ENCODE peak calls at places on chromosome 4, in ten cellular contexts. One of them, this sample, is unnamed.

GRCh38 chr4:82761249-82761648 is 37.3 kb downstream of the SCD5 start:
- DNase-seq in COLO829: no peak
- DNase-seq in T1000: no peak
- DNase-seq in CD8-positive, alpha-beta T cell: no peak
- DNase-seq in DMS153: no peak
- DNase-seq in MM.1S: no peak
- DNase-seq in hippocampal formation: no peak
- DNase-seq in activated CD4-positive, alpha-beta T cell treated with anti-CD3 and anti-CD28 coated beads for 36 hours: no peak
- DNase-seq in GM04504: no peak
- DNase-seq in IMR-90: no peak
- DNase-seq in this sample: no peak

GRCh38 chr4:153222162-153222789 is 18.0 kb downstream of the TRIM2 start:
- DNase-seq in COLO829: no peak
- DNase-seq in T1000: peak; percentile 56
- DNase-seq in CD8-positive, alpha-beta T cell: no peak
- DNase-seq in DMS153: peak; percentile 41
- DNase-seq in MM.1S: peak; percentile 34
- DNase-seq in hippocampal formation: peak; percentile 55
- DNase-seq in activated CD4-positive, alpha-beta T cell treated with anti-CD3 and anti-CD28 coated beads for 36 hours: peak; percentile 64
- DNase-seq in GM04504: peak; percentile 72
- DNase-seq in IMR-90: peak; percentile 87
- DNase-seq in this sample: no peak

GRCh38 chr4:53450773-53451172 is 73.3 kb downstream of the FIP1L1 start:
- DNase-seq in COLO829: no peak
- DNase-seq in T1000: no peak
- DNase-seq in CD8-positive, alpha-beta T cell: no peak
- DNase-seq in DMS153: no peak
- DNase-seq in MM.1S: no peak
- DNase-seq in hippocampal formation: no peak
- DNase-seq in activated CD4-positive, alpha-beta T cell treated with anti-CD3 and anti-CD28 coated beads for 36 hours: no peak
- DNase-seq in GM04504: no peak
- DNase-seq in IMR-90: peak; percentile 12
- DNase-seq in this sample: no peak

GRCh38 chr4:168907119-168907698 is 102.8 kb downstream of the CBR4 start:
- DNase-seq in COLO829: no peak
- DNase-seq in T1000: no peak
- DNase-seq in CD8-positive, alpha-beta T cell: no peak
- DNase-seq in DMS153: no peak
- DNase-seq in MM.1S: no peak
- DNase-seq in hippocampal formation: no peak
- DNase-seq in activated CD4-positive, alpha-beta T cell treated with anti-CD3 and anti-CD28 coated beads for 36 hours: no peak
- DNase-seq in GM04504: no peak
- DNase-seq in IMR-90: peak; percentile 43
- DNase-seq in this sample: no peak

GRCh38 chr4:115453416-115453815 is 340.0 kb upstream of the NDST4 start:
- DNase-seq in COLO829: no peak
- DNase-seq in T1000: no peak
- DNase-seq in CD8-positive, alpha-beta T cell: no peak
- DNase-seq in DMS153: no peak
- DNase-seq in MM.1S: no peak
- DNase-seq in hippocampal formation: no peak
- DNase-seq in activated CD4-positive, alpha-beta T cell treated with anti-CD3 and anti-CD28 coated beads for 36 hours: no peak
- DNase-seq in GM04504: no peak
- DNase-seq in IMR-90: no peak
- DNase-seq in this sample: no peak

GRCh38 chr4:113300384-113301011 is 251.0 kb downstream of the ANK2 start:
- DNase-seq in COLO829: peak; percentile 64
- DNase-seq in T1000: no peak
- DNase-seq in CD8-positive, alpha-beta T cell: no peak
- DNase-seq in DMS153: no peak
- DNase-seq in MM.1S: no peak
- DNase-seq in hippocampal formation: no peak
- DNase-seq in activated CD4-positive, alpha-beta T cell treated with anti-CD3 and anti-CD28 coated beads for 36 hours: peak; percentile 8
- DNase-seq in GM04504: no peak
- DNase-seq in IMR-90: peak; percentile 90
- DNase-seq in this sample: no peak

GRCh38 chr4:51862199-51862598 is 19.2 kb downstream of the DCUN1D4 start:
- DNase-seq in COLO829: no peak
- DNase-seq in T1000: no peak
- DNase-seq in CD8-positive, alpha-beta T cell: no peak
- DNase-seq in DMS153: no peak
- DNase-seq in MM.1S: no peak
- DNase-seq in hippocampal formation: no peak
- DNase-seq in activated CD4-positive, alpha-beta T cell treated with anti-CD3 and anti-CD28 coated beads for 36 hours: no peak
- DNase-seq in GM04504: no peak
- DNase-seq in IMR-90: no peak
- DNase-seq in this sample: no peak

GRCh38 chr4:182325397-182325796 is 82.2 kb downstream of the TENM3 start:
- DNase-seq in COLO829: no peak
- DNase-seq in T1000: no peak
- DNase-seq in CD8-positive, alpha-beta T cell: no peak
- DNase-seq in DMS153: no peak
- DNase-seq in MM.1S: no peak
- DNase-seq in hippocampal formation: no peak
- DNase-seq in activated CD4-positive, alpha-beta T cell treated with anti-CD3 and anti-CD28 coated beads for 36 hours: no peak
- DNase-seq in GM04504: no peak
- DNase-seq in IMR-90: no peak
- DNase-seq in this sample: no peak

GRCh38 chr4:2799971-2800690 is 7.2 kb downstream of the SH3BP2 start:
- DNase-seq in COLO829: no peak
- DNase-seq in T1000: no peak
- DNase-seq in CD8-positive, alpha-beta T cell: no peak
- DNase-seq in DMS153: no peak
- DNase-seq in MM.1S: no peak
- DNase-seq in hippocampal formation: no peak
- DNase-seq in activated CD4-positive, alpha-beta T cell treated with anti-CD3 and anti-CD28 coated beads for 36 hours: peak; percentile 41
- DNase-seq in GM04504: no peak
- DNase-seq in IMR-90: no peak
- DNase-seq in this sample: no peak

GRCh38 chr4:74123065-74123728 is 24.2 kb upstream of the CXCL2 start:
- DNase-seq in COLO829: peak; percentile 35
- DNase-seq in T1000: peak; percentile 38
- DNase-seq in CD8-positive, alpha-beta T cell: no peak
- DNase-seq in DMS153: peak; percentile 94
- DNase-seq in MM.1S: no peak
- DNase-seq in hippocampal formation: no peak
- DNase-seq in activated CD4-positive, alpha-beta T cell treated with anti-CD3 and anti-CD28 coated beads for 36 hours: no peak
- DNase-seq in GM04504: peak; percentile 81
- DNase-seq in IMR-90: peak; percentile 15
- DNase-seq in this sample: no peak

GRCh38 chr4:74433043-74433442 is 11.9 kb upstream of the AREG start:
- DNase-seq in COLO829: no peak
- DNase-seq in T1000: no peak
- DNase-seq in CD8-positive, alpha-beta T cell: no peak
- DNase-seq in DMS153: no peak
- DNase-seq in MM.1S: no peak
- DNase-seq in hippocampal formation: no peak
- DNase-seq in activated CD4-positive, alpha-beta T cell treated with anti-CD3 and anti-CD28 coated beads for 36 hours: no peak
- DNase-seq in GM04504: no peak
- DNase-seq in IMR-90: peak; percentile 24
- DNase-seq in this sample: no peak

GRCh38 chr4:3766207-3766790 is at the start of gene ADRA2C:
- DNase-seq in COLO829: no peak
- DNase-seq in T1000: no peak
- DNase-seq in CD8-positive, alpha-beta T cell: no peak
- DNase-seq in DMS153: no peak
- DNase-seq in MM.1S: no peak
- DNase-seq in hippocampal formation: no peak
- DNase-seq in activated CD4-positive, alpha-beta T cell treated with anti-CD3 and anti-CD28 coated beads for 36 hours: peak; percentile 40
- DNase-seq in GM04504: no peak
- DNase-seq in IMR-90: no peak
- DNase-seq in this sample: no peak

GRCh38 chr4:82706349-82707000 is 92.1 kb downstream of the SCD5 start:
- DNase-seq in COLO829: no peak
- DNase-seq in T1000: no peak
- DNase-seq in CD8-positive, alpha-beta T cell: no peak
- DNase-seq in DMS153: no peak
- DNase-seq in MM.1S: no peak
- DNase-seq in hippocampal formation: peak; percentile 53
- DNase-seq in activated CD4-positive, alpha-beta T cell treated with anti-CD3 and anti-CD28 coated beads for 36 hours: no peak
- DNase-seq in GM04504: no peak
- DNase-seq in IMR-90: no peak
- DNase-seq in this sample: no peak

GRCh38 chr4:52846502-52846901 is 15.6 kb upstream of the RASL11B start:
- DNase-seq in COLO829: no peak
- DNase-seq in T1000: no peak
- DNase-seq in CD8-positive, alpha-beta T cell: no peak
- DNase-seq in DMS153: no peak
- DNase-seq in MM.1S: no peak
- DNase-seq in hippocampal formation: no peak
- DNase-seq in activated CD4-positive, alpha-beta T cell treated with anti-CD3 and anti-CD28 coated beads for 36 hours: no peak
- DNase-seq in GM04504: no peak
- DNase-seq in IMR-90: no peak
- DNase-seq in this sample: no peak